ENCODE peak calls at places on chromosomes 2 and 18, in seven cellular contexts. L, Q, O, S, X, P and V are unnamed samples.

GRCh38 chr2:220811952-220812570 is 760.0 kb downstream of the EPHA4 start:
- DNase-seq in O (no peak), L (no peak), X (no peak), Q (no peak), P (peak; percentile 28), S (no peak), V (no peak)

GRCh38 chr2:4673025-4673489 is 969.7 kb downstream of the DCDC2C start:
- DNase-seq in S (no peak), O (no peak), X (no peak), L (no peak), P (no peak), Q (no peak), V (no peak)

GRCh38 chr2:56132138-56132537 is 51.7 kb upstream of the CCDC85A start:
- DNase-seq in O (peak; percentile 76), X (no peak), Q (no peak), P (peak; percentile 76), S (no peak), L (no peak), V (no peak)

GRCh38 chr2:53727921-53728320 is 39.7 kb upstream of the CHAC2 start:
- DNase-seq in L (no peak), O (no peak), Q (no peak), P (no peak), X (no peak), S (no peak), V (no peak)

GRCh38 chr2:33133436-33133835 is 186.7 kb downstream of the LTBP1 start:
- DNase-seq in L (no peak), O (peak; percentile 28), P (peak; percentile 88), S (no peak), Q (no peak), X (peak; percentile 22), V (no peak)

GRCh38 chr2:54558976-54559410 is 102.9 kb downstream of the SPTBN1 start:
- DNase-seq in Q (no peak), X (no peak), L (no peak), S (no peak), O (no peak), P (no peak), V (no peak)

GRCh38 chr18:34048423-34048822 is 176.3 kb downstream of the NOL4 start:
- DNase-seq in X (no peak), O (no peak), S (no peak), P (no peak), L (no peak), Q (no peak), V (no peak)

GRCh38 chr2:37367984-37368383 is 23.6 kb downstream of the QPCT start:
- DNase-seq in Q (no peak), L (no peak), O (no peak), X (no peak), P (no peak), S (no peak), V (no peak)

GRCh38 chr18:21191596-21192307 is 50.3 kb upstream of the GREB1L start:
- DNase-seq in O (peak; percentile 24), Q (no peak), X (peak; percentile 21), S (peak; percentile 39), P (peak; percentile 82), L (no peak), V (peak; percentile 80)

GRCh38 chr2:9288233-9288632 is 81.6 kb downstream of the ASAP2 start:
- DNase-seq in Q (no peak), S (no peak), P (peak; percentile 97), L (no peak), O (peak; percentile 55), X (no peak), V (no peak)

GRCh38 chr2:47073641-47074040 is 81.5 kb downstream of the STPG4 start:
- DNase-seq in Q (peak; percentile 83), O (no peak), S (peak; percentile 67), P (no peak), L (no peak), X (peak; percentile 42), V (no peak)

GRCh38 chr18:52313213-52313612 is 26.8 kb upstream of the DCC start:
- DNase-seq in Q (no peak), P (no peak), S (no peak), L (no peak), O (no peak), X (no peak), V (no peak)

GRCh38 chr2:79434362-79434761 is 78.5 kb upstream of the CTNNA2 start:
- DNase-seq in X (no peak), L (no peak), O (no peak), S (no peak), Q (no peak), P (no peak), V (no peak)

GRCh38 chr18:6836331-6836730 is 106.8 kb downstream of the ARHGAP28 start:
- DNase-seq in P (no peak), L (no peak), X (no peak), S (no peak), Q (no peak), O (no peak), V (no peak)

GRCh38 chr2:203782262-203782976 is 76.0 kb downstream of the CD28 start:
- DNase-seq in O (peak; percentile 90), L (peak; percentile 35), S (peak; percentile 37), P (peak; percentile 98), Q (no peak), X (no peak), V (peak; percentile 41)

GRCh38 chr2:36352711-36353110 is 2.9 kb upstream of the CRIM1 start:
- DNase-seq in Q (no peak), X (no peak), O (peak; percentile 43), P (peak; percentile 81), S (no peak), L (no peak), V (no peak)
- TF ChIP-seq CTCF in Q (no peak), X (no peak), O (no peak), P (peak; percentile 34), S (no peak), L (no peak), V (no peak)

GRCh38 chr2:150099805-150100204 is 387.7 kb downstream of the RND3 start:
- DNase-seq in S (no peak), P (no peak), X (no peak), Q (no peak), O (no peak), L (no peak), V (no peak)

GRCh38 chr2:150097402-150097801 is 390.1 kb downstream of the RND3 start:
- DNase-seq in O (no peak), L (no peak), X (no peak), S (no peak), P (no peak), Q (no peak), V (no peak)

GRCh38 chr2:150100311-150100710 is 387.2 kb downstream of the RND3 start:
- DNase-seq in X (no peak), P (no peak), S (no peak), L (no peak), Q (no peak), O (no peak), V (no peak)

GRCh38 chr2:150095361-150095760 is 392.1 kb downstream of the RND3 start:
- DNase-seq in Q (no peak), X (no peak), P (no peak), S (no peak), O (no peak), L (no peak), V (no peak)

GRCh38 chr2:150097891-150098595 is 389.4 kb downstream of the RND3 start:
- DNase-seq in P (peak; percentile 66), S (no peak), Q (no peak), L (no peak), X (no peak), O (peak; percentile 91), V (no peak)
- TF ChIP-seq CTCF in P (peak; percentile 59), S (peak; percentile 15), Q (no peak), L (no peak), X (no peak), O (peak; percentile 15), V (no peak)

GRCh38 chr2:197672494-197672893 is 2.9 kb downstream of the RFTN2 start:
- DNase-seq in L (no peak), P (no peak), S (no peak), Q (no peak), O (no peak), X (no peak), V (no peak)

GRCh38 chr2:197674060-197674459 is 1.3 kb downstream of the RFTN2 start:
- DNase-seq in O (no peak), P (no peak), X (no peak), L (no peak), S (no peak), Q (no peak), V (no peak)

GRCh38 chr2:197674546-197674945 is 841 bp downstream of the RFTN2 start:
- DNase-seq in S (no peak), X (no peak), Q (no peak), L (no peak), P (peak; percentile 42), O (peak; percentile 68), V (no peak)

GRCh38 chr2:197673142-197673541 is 2.2 kb downstream of the RFTN2 start:
- DNase-seq in O (no peak), S (no peak), Q (no peak), L (no peak), P (no peak), X (no peak), V (no peak)

DNA sequence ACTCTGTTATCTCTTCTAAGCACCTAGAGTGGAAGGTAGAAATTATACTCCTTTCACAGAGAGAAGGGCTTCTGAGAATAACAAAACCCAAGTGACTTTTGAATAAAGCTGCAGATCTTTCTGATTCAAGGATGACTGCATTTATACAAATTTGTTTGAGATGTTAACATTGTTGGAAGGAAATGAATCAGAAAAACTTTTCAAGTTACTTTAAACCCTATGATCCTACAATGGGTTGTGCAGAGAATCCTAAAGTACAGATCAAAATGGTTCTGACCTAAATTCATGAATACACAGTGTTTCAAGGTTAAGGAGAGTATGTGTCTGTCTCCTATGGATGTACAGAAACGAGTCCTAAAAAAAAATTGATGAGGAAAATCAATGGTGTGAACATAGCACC is 1.8 kb downstream of the RFTN2 start:
- DNase-seq in Q (no peak), X (no peak), S (no peak), P (no peak), L (no peak), O (peak; percentile 22), V (no peak)
- TF ChIP-seq CTCF in Q (no peak), X (no peak), S (no peak), P (no peak), L (no peak), O (no peak), V (no peak)

GRCh38 chr2:71130325-71131260 is at the start of gene MPHOSPH10:
- DNase-seq in S (peak; percentile 91), P (peak; percentile 94), O (peak; percentile 89), Q (peak; percentile 95), X (peak; percentile 90), L (peak; percentile 88), V (peak; percentile 85)

GRCh38 chr2:71129891-71130324 is at the start of gene MCEE:
- DNase-seq in O (peak; percentile 89), S (peak; percentile 92), X (peak; percentile 90), L (peak; percentile 90), Q (peak; percentile 93), P (peak; percentile 87), V (peak; percentile 90)

GRCh38 chr2:71129114-71129890 is 727 bp downstream of the MCEE start:
- DNase-seq in Q (no peak), X (no peak), S (no peak), P (peak; percentile 18), L (no peak), O (peak; percentile 39), V (no peak)

GRCh38 chr2:71136174-71136573 is 5.7 kb downstream of the MPHOSPH10 start:
- DNase-seq in X (no peak), S (no peak), O (no peak), P (no peak), L (no peak), Q (no peak), V (no peak)

DNA sequence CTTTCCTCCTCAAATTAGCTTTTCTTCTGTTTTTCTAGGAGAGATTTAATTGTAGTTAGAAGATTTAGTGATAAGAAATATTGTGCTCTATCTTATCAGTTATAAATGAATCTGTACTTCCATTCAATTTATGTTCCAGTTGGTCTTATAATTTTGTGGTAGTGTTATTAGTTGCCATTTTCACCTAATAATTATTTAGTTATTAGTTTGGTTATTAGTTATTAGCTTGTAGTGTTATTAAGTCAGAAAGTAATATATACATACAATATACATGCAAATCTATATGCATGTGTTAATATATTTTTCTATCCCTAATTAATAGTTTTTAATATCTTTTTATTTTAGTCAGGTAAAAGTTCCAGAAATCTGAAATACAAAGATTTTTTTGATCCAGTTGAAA is 3.2 kb downstream of the MPHOSPH10 start:
- DNase-seq in X (no peak), Q (no peak), L (no peak), P (no peak), O (no peak), S (no peak), V (no peak)
- TF ChIP-seq CTCF in X (no peak), Q (no peak), L (no peak), P (no peak), O (no peak), S (no peak), V (no peak)